ENCODE peak calls at places on chromosomes 5 and 9, in seven cellular contexts. One of them, this sample, is unnamed.

GRCh38 chr9:137411670-137412380 is 11.1 kb downstream of the EXD3 start:
- DNase-seq in Panc1: peak
- DNase-seq in HCT116: peak
- DNase-seq in SK-N-SH: no peak
- DNase-seq in GM12878: peak
- DNase-seq in K562: peak
- DNase-seq in HepG2: no peak
- DNase-seq in this sample: no peak

GRCh38 chr5:142296914-142297417 is 27.9 kb downstream of the SPRY4 start:
- DNase-seq in Panc1: no peak
- DNase-seq in HCT116: no peak
- DNase-seq in SK-N-SH: no peak
- DNase-seq in GM12878: no peak
- DNase-seq in K562: no peak
- DNase-seq in HepG2: peak
- DNase-seq in this sample: no peak

GRCh38 chr5:6714221-6715041 is 1.2 kb downstream of the TENT4A start:
- DNase-seq in Panc1: no peak
- DNase-seq in HCT116: no peak
- DNase-seq in SK-N-SH: peak
- DNase-seq in GM12878: no peak
- DNase-seq in K562: peak
- DNase-seq in HepG2: no peak
- DNase-seq in this sample: no peak

GRCh38 chr9:91842358-91842757 is 107.7 kb downstream of the ROR2 start:
- DNase-seq in Panc1: no peak
- DNase-seq in HCT116: no peak
- DNase-seq in SK-N-SH: no peak
- DNase-seq in GM12878: no peak
- DNase-seq in K562: no peak
- DNase-seq in HepG2: no peak
- DNase-seq in this sample: no peak

GRCh38 chr5:32325067-32325466 is 12.3 kb upstream of the MTMR12 start:
- DNase-seq in Panc1: no peak
- DNase-seq in HCT116: no peak
- DNase-seq in SK-N-SH: no peak
- DNase-seq in GM12878: no peak
- DNase-seq in K562: no peak
- DNase-seq in HepG2: no peak
- DNase-seq in this sample: no peak

GRCh38 chr5:81086881-81087281 is 126.7 kb downstream of the RASGRF2 start:
- DNase-seq in Panc1: no peak
- DNase-seq in HCT116: no peak
- DNase-seq in SK-N-SH: no peak
- DNase-seq in GM12878: no peak
- DNase-seq in K562: peak
- DNase-seq in HepG2: no peak
- DNase-seq in this sample: no peak

GRCh38 chr5:143887901-143888648 is 76.1 kb downstream of the HMHB1 start:
- DNase-seq in Panc1: no peak
- DNase-seq in HCT116: no peak
- DNase-seq in SK-N-SH: no peak
- DNase-seq in GM12878: no peak
- DNase-seq in K562: no peak
- DNase-seq in HepG2: no peak
- DNase-seq in this sample: no peak

GRCh38 chr9:128102861-128103588 is 24.5 kb downstream of the PTGES2 start:
- DNase-seq in Panc1: no peak
- DNase-seq in HCT116: no peak
- DNase-seq in SK-N-SH: no peak
- DNase-seq in GM12878: no peak
- DNase-seq in K562: no peak
- DNase-seq in HepG2: peak
- DNase-seq in this sample: no peak

GRCh38 chr5:131193106-131193505 is 22.4 kb downstream of the LYRM7 start:
- DNase-seq in Panc1: no peak
- DNase-seq in HCT116: no peak
- DNase-seq in SK-N-SH: no peak
- DNase-seq in GM12878: no peak
- DNase-seq in K562: no peak
- DNase-seq in HepG2: no peak
- DNase-seq in this sample: no peak

GRCh38 chr9:18261143-18261542 is 212.8 kb upstream of the ADAMTSL1 start:
- DNase-seq in Panc1: no peak
- DNase-seq in HCT116: no peak
- DNase-seq in SK-N-SH: no peak
- DNase-seq in GM12878: no peak
- DNase-seq in K562: no peak
- DNase-seq in HepG2: no peak
- DNase-seq in this sample: no peak

GRCh38 chr5:88889165-88890069 is 6.4 kb upstream of the MEF2C start:
- DNase-seq in Panc1: no peak
- DNase-seq in HCT116: no peak
- DNase-seq in SK-N-SH: peak
- DNase-seq in GM12878: no peak
- DNase-seq in K562: no peak
- DNase-seq in HepG2: no peak
- DNase-seq in this sample: peak

GRCh38 chr5:34656700-34657549 is 797 bp downstream of the RAI14 start:
- DNase-seq in Panc1: no peak
- DNase-seq in HCT116: no peak
- DNase-seq in SK-N-SH: peak
- DNase-seq in GM12878: no peak
- DNase-seq in K562: peak
- DNase-seq in HepG2: no peak
- DNase-seq in this sample: no peak

GRCh38 chr9:137070201-137070905 is at the start of gene SAPCD2:
- DNase-seq in Panc1: no peak
- DNase-seq in HCT116: peak
- DNase-seq in SK-N-SH: peak
- DNase-seq in GM12878: no peak
- DNase-seq in K562: peak
- DNase-seq in HepG2: peak
- DNase-seq in this sample: peak

GRCh38 chr9:91572044-91572443 is 148.4 kb upstream of the NFIL3 start:
- DNase-seq in Panc1: no peak
- DNase-seq in HCT116: no peak
- DNase-seq in SK-N-SH: no peak
- DNase-seq in GM12878: no peak
- DNase-seq in K562: no peak
- DNase-seq in HepG2: no peak
- DNase-seq in this sample: no peak

GRCh38 chr5:150621301-150621700 is 19.2 kb upstream of the SYNPO start:
- DNase-seq in Panc1: no peak
- DNase-seq in HCT116: no peak
- DNase-seq in SK-N-SH: no peak
- DNase-seq in GM12878: no peak
- DNase-seq in K562: no peak
- DNase-seq in HepG2: no peak
- DNase-seq in this sample: no peak

GRCh38 chr5:164597293-164597900 is 1092.0 kb downstream of the MAT2B start:
- DNase-seq in Panc1: no peak
- DNase-seq in HCT116: no peak
- DNase-seq in SK-N-SH: no peak
- DNase-seq in GM12878: no peak
- DNase-seq in K562: peak
- DNase-seq in HepG2: peak
- DNase-seq in this sample: peak

GRCh38 chr9:99365233-99365980 is 143.3 kb downstream of the SEC61B start:
- DNase-seq in Panc1: no peak
- DNase-seq in HCT116: no peak
- DNase-seq in SK-N-SH: no peak
- DNase-seq in GM12878: no peak
- DNase-seq in K562: no peak
- DNase-seq in HepG2: no peak
- DNase-seq in this sample: no peak

GRCh38 chr9:114235113-114235589 is 79.8 kb downstream of the COL27A1 start:
- DNase-seq in Panc1: no peak
- DNase-seq in HCT116: no peak
- DNase-seq in SK-N-SH: peak
- DNase-seq in GM12878: no peak
- DNase-seq in K562: no peak
- DNase-seq in HepG2: no peak
- DNase-seq in this sample: no peak

GRCh38 chr9:99971410-99971809 is 65.0 kb downstream of the STX17 start:
- DNase-seq in Panc1: no peak
- DNase-seq in HCT116: no peak
- DNase-seq in SK-N-SH: no peak
- DNase-seq in GM12878: no peak
- DNase-seq in K562: no peak
- DNase-seq in HepG2: no peak
- DNase-seq in this sample: no peak

GRCh38 chr9:38641985-38642864 is 21.8 kb upstream of the ANKRD18A start:
- DNase-seq in Panc1: no peak
- DNase-seq in HCT116: peak
- DNase-seq in SK-N-SH: peak
- DNase-seq in GM12878: no peak
- DNase-seq in K562: no peak
- DNase-seq in HepG2: peak
- DNase-seq in this sample: peak

DNA sequence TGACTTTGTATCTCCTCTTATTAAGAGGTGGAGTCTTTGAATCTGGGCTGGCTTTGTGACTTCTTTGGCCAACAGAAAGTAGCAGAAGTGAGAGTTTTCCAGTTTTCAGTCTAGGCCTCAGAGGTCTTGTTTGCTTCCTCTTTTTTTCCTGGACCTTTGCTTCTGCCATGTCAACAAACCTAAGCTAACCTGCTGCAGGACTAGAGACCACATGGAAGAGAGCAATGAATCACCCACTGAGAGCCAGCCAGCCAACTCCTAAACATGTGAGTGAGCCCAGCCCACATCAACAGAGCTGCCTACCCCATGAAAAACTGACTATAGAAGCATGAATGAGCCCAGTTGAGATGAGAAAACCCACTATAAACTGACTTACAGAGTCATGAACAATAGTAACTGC is 29.9 kb downstream of the MRPL22 start:
- DNase-seq in Panc1: no peak
- DNase-seq in HCT116: no peak
- DNase-seq in SK-N-SH: no peak
- DNase-seq in GM12878: no peak
- DNase-seq in K562: no peak
- DNase-seq in HepG2: peak
- DNase-seq in this sample: no peak
- TF ChIP-seq SIN3A in Panc1: no peak
- TF ChIP-seq SIN3A in HCT116: no peak
- TF ChIP-seq SIN3A in SK-N-SH: no peak
- TF ChIP-seq SIN3A in GM12878: no peak
- TF ChIP-seq SIN3A in K562: no peak
- TF ChIP-seq SIN3A in HepG2: no peak
- TF ChIP-seq SIN3A in this sample: no peak

DNA sequence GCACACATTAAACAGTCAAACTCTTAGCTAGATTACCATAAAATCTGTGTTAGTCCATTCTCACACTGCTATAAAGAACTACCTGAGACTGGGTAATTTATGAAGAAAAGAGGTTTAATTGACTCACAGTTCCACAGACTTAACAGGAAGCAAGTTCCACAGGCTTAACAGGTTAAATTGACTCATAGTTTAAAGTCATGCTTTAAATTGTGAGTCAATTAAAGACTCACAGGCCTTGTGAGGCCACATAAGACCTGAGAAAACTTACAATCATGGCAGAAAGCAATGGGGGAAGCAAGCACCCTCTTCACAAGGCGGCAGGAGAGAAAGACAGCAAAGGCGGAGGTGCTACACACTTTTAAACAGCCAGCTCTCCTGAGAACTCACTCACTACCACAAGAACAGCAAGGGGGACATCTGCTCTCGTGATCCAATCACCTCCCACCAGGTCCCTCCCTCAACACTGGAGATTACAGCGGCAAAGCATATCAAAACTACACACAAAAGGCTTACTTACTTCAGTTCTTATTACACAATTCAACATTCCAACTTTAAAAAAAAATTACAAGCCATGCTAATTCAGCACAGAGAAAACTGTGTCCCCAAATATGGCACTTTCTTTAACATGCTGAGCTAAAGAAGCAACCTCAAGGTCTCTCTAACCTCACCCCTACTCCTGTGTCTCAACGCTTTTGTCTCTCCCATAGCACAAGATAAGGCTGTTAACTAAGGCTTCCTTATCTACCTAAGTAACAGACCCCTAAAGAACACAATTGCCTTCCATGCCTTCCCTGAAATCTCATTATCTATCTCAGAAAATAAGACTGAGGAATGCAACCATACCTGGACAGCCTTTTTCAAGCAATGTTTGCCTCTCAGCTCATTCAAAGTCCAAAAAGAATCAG is 805.1 kb downstream of the NR2F1-AS1 start:
- DNase-seq in Panc1: no peak
- DNase-seq in HCT116: no peak
- DNase-seq in SK-N-SH: no peak
- DNase-seq in GM12878: no peak
- DNase-seq in K562: no peak
- DNase-seq in HepG2: no peak
- DNase-seq in this sample: no peak
- TF ChIP-seq SIN3A in Panc1: no peak
- TF ChIP-seq SIN3A in HCT116: no peak
- TF ChIP-seq SIN3A in SK-N-SH: no peak
- TF ChIP-seq SIN3A in GM12878: no peak
- TF ChIP-seq SIN3A in K562: no peak
- TF ChIP-seq SIN3A in HepG2: no peak
- TF ChIP-seq SIN3A in this sample: no peak

DNA sequence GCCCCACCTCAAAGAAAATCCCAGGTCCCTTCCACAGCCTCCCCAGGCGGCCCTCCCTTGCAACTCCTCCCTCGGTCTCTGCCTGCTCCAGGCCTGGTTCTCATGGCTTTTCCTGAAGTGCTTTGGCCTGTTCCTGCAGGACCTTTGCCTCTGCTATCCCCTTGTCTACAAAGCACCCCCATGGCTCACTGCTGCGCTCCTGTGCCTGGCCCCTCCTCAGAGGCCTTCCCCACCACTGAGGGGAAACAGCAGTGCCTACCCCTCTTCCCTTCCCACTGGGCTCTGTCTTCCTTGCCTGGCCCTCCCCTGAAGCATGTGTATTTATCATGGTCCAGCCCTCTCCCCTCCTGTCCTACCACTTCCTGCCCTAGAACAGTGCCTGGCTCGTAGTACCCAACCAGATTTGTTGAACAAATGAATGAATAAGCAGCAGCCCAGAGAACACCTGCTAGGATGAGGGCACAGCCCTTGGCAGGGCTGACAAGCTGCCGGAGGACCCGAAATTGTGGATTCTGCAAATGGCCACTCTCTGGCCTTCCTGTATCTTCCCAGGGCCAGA is 68.6 kb upstream of the LRRTM2 start:
- DNase-seq in Panc1: no peak
- DNase-seq in HCT116: no peak
- DNase-seq in SK-N-SH: no peak
- DNase-seq in GM12878: no peak
- DNase-seq in K562: no peak
- DNase-seq in HepG2: no peak
- DNase-seq in this sample: no peak
- TF ChIP-seq SIN3A in Panc1: no peak
- TF ChIP-seq SIN3A in HCT116: no peak
- TF ChIP-seq SIN3A in SK-N-SH: no peak
- TF ChIP-seq SIN3A in GM12878: no peak
- TF ChIP-seq SIN3A in K562: no peak
- TF ChIP-seq SIN3A in HepG2: no peak
- TF ChIP-seq SIN3A in this sample: no peak

DNA sequence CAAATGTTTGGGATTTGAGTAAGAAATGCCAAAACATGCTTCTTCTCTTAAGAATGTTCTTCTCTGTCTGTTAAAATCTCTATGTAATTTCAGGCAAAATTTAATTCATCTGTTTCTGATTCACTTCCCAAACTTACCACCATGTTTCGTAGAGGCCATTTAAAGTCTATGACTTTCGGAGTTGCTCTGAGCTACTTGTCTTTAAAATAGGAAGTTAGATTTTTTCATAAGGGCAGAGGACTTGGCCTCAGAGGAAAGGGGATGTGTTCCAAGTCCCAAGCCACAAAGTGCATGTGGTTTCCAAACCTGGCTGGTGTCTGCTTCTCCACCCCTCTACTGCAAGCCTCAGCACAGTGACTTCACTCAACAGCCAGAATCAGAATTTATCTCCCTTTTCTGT is 111.3 kb upstream of the ADRA1B start:
- DNase-seq in Panc1: no peak
- DNase-seq in HCT116: no peak
- DNase-seq in SK-N-SH: no peak
- DNase-seq in GM12878: no peak
- DNase-seq in K562: no peak
- DNase-seq in HepG2: no peak
- DNase-seq in this sample: no peak
- TF ChIP-seq SIN3A in Panc1: no peak
- TF ChIP-seq SIN3A in HCT116: no peak
- TF ChIP-seq SIN3A in SK-N-SH: no peak
- TF ChIP-seq SIN3A in GM12878: no peak
- TF ChIP-seq SIN3A in K562: no peak
- TF ChIP-seq SIN3A in HepG2: no peak
- TF ChIP-seq SIN3A in this sample: no peak